ENCODE peak calls at places on chromosome 21, in ten cellular contexts. B, Q, G, M, V, U, C, K, P and F are unnamed samples.

GRCh38 chr21:29177800-29178199 is 47.4 kb downstream of the MAP3K7CL start:
- DNase-seq in K (no peak), V (no peak), Q (no peak), C (no peak), U (no peak), P (no peak), B (no peak), G (no peak), M (no peak), F (no peak)

GRCh38 chr21:30057108-30057507 is 109.5 kb downstream of the CLDN17 start:
- DNase-seq in B (no peak), M (no peak), G (no peak), C (no peak), P (no peak), V (no peak), U (no peak), K (no peak), Q (no peak), F (no peak)

GRCh38 chr21:15669247-15669646 is 60.5 kb upstream of the USP25 start:
- DNase-seq in C (peak; percentile 11), Q (no peak), G (no peak), U (no peak), K (no peak), M (no peak), V (no peak), B (no peak), P (no peak), F (no peak)

GRCh38 chr21:26227146-26227545 is 56.6 kb upstream of the APP start:
- DNase-seq in U (no peak), G (no peak), P (no peak), C (no peak), M (no peak), B (no peak), Q (no peak), V (no peak), K (no peak), F (no peak)

GRCh38 chr21:17053321-17053720 is 459.5 kb upstream of the CXADR start:
- DNase-seq in V (no peak), C (no peak), P (no peak), U (no peak), B (no peak), Q (no peak), G (no peak), M (no peak), K (no peak), F (no peak)

GRCh38 chr21:30962013-30962412 is 76.3 kb downstream of the KRTAP19-8 start:
- DNase-seq in C (no peak), G (no peak), K (no peak), B (no peak), P (no peak), Q (no peak), V (no peak), U (no peak), M (no peak), F (no peak)

GRCh38 chr21:28768753-28769152 is 223.9 kb downstream of the LTN1 start:
- DNase-seq in C (no peak), K (no peak), B (no peak), P (no peak), Q (no peak), G (no peak), M (no peak), U (no peak), V (no peak), F (no peak)

GRCh38 chr21:26554365-26554764 is 18.7 kb downstream of the CYYR1 start:
- DNase-seq in B (no peak), V (no peak), K (no peak), M (no peak), U (no peak), Q (no peak), P (no peak), G (no peak), C (no peak), F (no peak)

GRCh38 chr21:25569084-25569483 is 38.2 kb downstream of the MRPL39 start:
- DNase-seq in B (no peak), V (no peak), K (no peak), P (no peak), G (no peak), U (no peak), C (no peak), M (no peak), Q (no peak), F (no peak)

GRCh38 chr21:16533692-16534407 is 804.1 kb downstream of the USP25 start:
- DNase-seq in G (no peak), Q (no peak), C (no peak), B (no peak), U (no peak), P (no peak), K (no peak), M (no peak), V (no peak), F (no peak)

GRCh38 chr21:18493420-18493819 is 89.8 kb upstream of the TMPRSS15 start:
- DNase-seq in Q (no peak), U (no peak), C (no peak), B (peak; percentile 5), K (no peak), G (no peak), M (no peak), V (peak; percentile 38), P (no peak), F (no peak)

GRCh38 chr21:19440792-19441494 is 1037.4 kb upstream of the TMPRSS15 start:
- DNase-seq in K (no peak), Q (no peak), G (no peak), U (no peak), P (no peak), V (no peak), M (no peak), C (no peak), B (no peak), F (no peak)

GRCh38 chr21:26795866-26796329 is 49.3 kb downstream of the ADAMTS1 start:
- DNase-seq in C (peak; percentile 85), K (no peak), P (peak; percentile 1), U (no peak), V (peak; percentile 97), G (no peak), M (no peak), Q (peak; percentile 72), B (peak; percentile 68), F (no peak)

DNA sequence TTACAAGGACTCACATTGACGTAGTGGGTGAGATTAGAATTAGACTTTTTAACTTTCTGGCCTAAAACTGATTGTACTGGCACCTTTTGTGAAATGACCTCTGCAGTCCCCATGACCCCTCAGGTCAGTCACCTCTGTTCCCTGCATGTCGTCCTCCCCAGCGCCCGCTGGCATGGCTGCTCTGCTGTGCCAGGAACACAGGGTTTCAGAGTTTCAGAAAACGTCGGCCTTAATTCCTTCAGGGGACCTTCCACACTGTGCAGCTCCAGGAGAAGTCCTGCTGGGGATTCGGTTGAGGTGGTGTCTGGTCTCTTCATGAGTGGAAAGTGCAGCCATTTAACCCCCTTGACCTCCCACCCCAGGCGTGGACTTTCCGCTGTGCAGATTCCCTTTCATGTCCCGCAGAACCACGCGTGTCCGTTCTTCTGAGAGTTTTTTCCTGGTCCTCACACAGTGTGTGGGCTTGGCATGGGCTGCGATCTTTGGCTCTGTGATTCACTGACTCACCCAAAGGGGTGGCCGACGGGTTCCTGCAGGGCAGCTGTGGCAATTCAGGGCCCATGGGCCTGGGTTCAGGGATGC is 158.4 kb upstream of the COL6A1 start:
- DNase-seq in G (no peak), B (no peak), C (no peak), U (no peak), P (no peak), Q (no peak), K (no peak), M (peak; percentile 46), V (no peak), F (no peak)
- TF ChIP-seq CTCF in G (no peak), B (no peak), C (no peak), U (no peak), P (no peak), Q (no peak), K (no peak), M (no peak), V (no peak), F (no peak)

GRCh38 chr21:33299181-33299752 is 25.5 kb upstream of the IFNAR1 start:
- DNase-seq in K (peak; percentile 54), V (no peak), Q (peak; percentile 31), B (peak; percentile 80), P (peak; percentile 21), C (no peak), U (no peak), G (no peak), M (no peak), F (no peak)
- TF ChIP-seq CTCF in K (peak; percentile 49), V (peak; percentile 9), Q (no peak), B (peak; percentile 56), P (no peak), C (no peak), U (peak; percentile 29), G (no peak), M (no peak), F (no peak)

GRCh38 chr21:39344848-39345247 is 4.0 kb downstream of the HMGN1 start:
- DNase-seq in C (no peak), M (no peak), G (no peak), Q (no peak), V (no peak), U (no peak), B (no peak), P (no peak), K (no peak), F (no peak)

GRCh38 chr21:39345440-39345839 is 3.4 kb downstream of the HMGN1 start:
- DNase-seq in B (no peak), K (no peak), U (no peak), M (no peak), P (no peak), C (no peak), Q (no peak), G (no peak), V (no peak), F (no peak)

GRCh38 chr21:39341249-39341923 is 7.5 kb downstream of the HMGN1 start:
- DNase-seq in P (no peak), Q (no peak), V (no peak), K (no peak), C (no peak), B (no peak), G (no peak), M (no peak), U (no peak), F (no peak)

GRCh38 chr21:39336457-39337008 is 12.4 kb downstream of the HMGN1 start:
- DNase-seq in U (no peak), B (no peak), C (no peak), K (no peak), P (no peak), G (no peak), V (no peak), M (no peak), Q (no peak), F (no peak)

GRCh38 chr21:39340687-39341086 is 8.2 kb downstream of the HMGN1 start:
- DNase-seq in M (no peak), U (no peak), K (no peak), P (no peak), V (no peak), Q (no peak), B (no peak), G (no peak), C (no peak), F (no peak)
- TF ChIP-seq CTCF in M (no peak), U (no peak), K (no peak), P (no peak), V (no peak), Q (no peak), B (no peak), G (no peak), C (no peak), F (no peak)

DNA sequence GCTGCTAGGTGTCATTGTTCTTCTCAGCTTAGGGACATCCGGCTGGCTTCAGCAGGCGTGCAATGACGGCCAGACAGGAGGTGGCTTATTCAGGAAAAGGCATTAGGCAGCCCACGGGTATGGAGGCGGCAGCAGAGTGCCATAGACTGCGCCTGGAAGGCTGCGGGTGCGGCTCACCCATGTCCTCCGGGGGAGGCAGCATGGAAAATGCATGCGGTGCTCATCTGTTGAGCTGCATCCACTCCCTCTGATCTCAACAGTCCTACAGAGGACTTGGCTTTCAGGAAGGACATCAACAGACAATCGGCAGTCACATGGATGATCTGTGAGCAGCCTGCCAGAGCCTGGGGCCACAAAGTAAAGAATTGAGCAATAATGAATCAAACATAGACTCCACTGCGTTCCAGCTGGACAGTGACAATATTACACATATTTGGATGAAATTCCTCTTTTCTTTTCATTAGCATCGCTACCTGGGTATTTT is 42.9 kb downstream of the UMODL1 start:
- DNase-seq in U (no peak), Q (no peak), P (no peak), M (peak; percentile 60), C (no peak), V (no peak), K (no peak), B (peak; percentile 74), G (no peak), F (no peak)
- TF ChIP-seq CTCF in U (no peak), Q (no peak), P (no peak), M (no peak), C (peak; percentile 18), V (no peak), K (no peak), B (peak; percentile 45), G (peak; percentile 23), F (no peak)